ENCODE peak calls at places on chromosomes 7 and 10, in eight cellular contexts. G is mesothelial cell of epicardium, T is cardiac muscle cell, K is WTC11, U is psoas muscle, O is NB4, Z is foreskin keratinocyte, N is coronary artery. M is an unnamed sample.

GRCh38 chr10:86536294-86536861 is 14.8 kb upstream of the WAPL start:
- DNase-seq in G (no peak), T (no peak), K (peak; percentile 61), U (no peak), O (no peak), Z (no peak), N (no peak), M (no peak)

GRCh38 chr10:131653140-131653539 is 247.7 kb upstream of the PPP2R2D start:
- DNase-seq in G (no peak), T (no peak), K (no peak), U (no peak), O (no peak), Z (no peak), N (peak; percentile 45), M (no peak)

GRCh38 chr10:133186416-133187090 is 26.5 kb downstream of the KNDC1 start:
- DNase-seq in G (no peak), T (no peak), K (no peak), U (no peak), O (no peak), Z (no peak), N (no peak), M (no peak)

GRCh38 chr10:129274928-129275474 is 192.0 kb upstream of the MGMT start:
- DNase-seq in G (no peak), T (no peak), K (peak; percentile 77), U (no peak), O (no peak), Z (no peak), N (no peak), M (peak; percentile 19)

GRCh38 chr7:50970092-50970491 is 187.4 kb upstream of the GRB10 start:
- DNase-seq in G (no peak), T (no peak), K (no peak), U (no peak), O (no peak), Z (no peak), N (no peak), M (no peak)

GRCh38 chr10:122311051-122311410 is 39.9 kb downstream of the BTBD16 start:
- DNase-seq in G (no peak), T (no peak), K (no peak), U (no peak), O (no peak), Z (no peak), N (no peak), M (no peak)

GRCh38 chr10:126576336-126576735 is 94.2 kb downstream of the C10orf90 start:
- DNase-seq in G (no peak), T (peak; percentile 36), K (no peak), U (no peak), O (no peak), Z (no peak), N (no peak), M (no peak)

GRCh38 chr10:46520941-46521340 is 35.5 kb downstream of the GPRIN2 start:
- DNase-seq in G (peak; percentile 21), T (peak; percentile 72), K (peak; percentile 11), U (peak; percentile 49), O (no peak), Z (peak; percentile 22), N (no peak), M (no peak)

GRCh38 chr10:132810807-132811700 is 25.1 kb upstream of the NKX6-2 start:
- DNase-seq in G (peak; percentile 19), T (no peak), K (no peak), U (peak; percentile 43), O (no peak), Z (no peak), N (no peak), M (no peak)

GRCh38 chr7:47677664-47678063 is 95.8 kb upstream of the TNS3 start:
- DNase-seq in G (no peak), T (no peak), K (no peak), U (no peak), O (no peak), Z (peak; percentile 26), N (no peak), M (no peak)

GRCh38 chr7:47322731-47323130 is 259.2 kb downstream of the TNS3 start:
- DNase-seq in G (no peak), T (no peak), K (no peak), U (no peak), O (no peak), Z (no peak), N (peak; percentile 62), M (no peak)

GRCh38 chr10:87863102-87863943 is at the start of the genes KLLN and PTEN:
- DNase-seq in G (peak; percentile 80), T (peak; percentile 97), K (peak; percentile 84), U (peak; percentile 95), O (peak; percentile 97), Z (peak; percentile 78), N (peak; percentile 92), M (peak; percentile 87)

GRCh38 chr7:37643876-37644275 is 39.7 kb upstream of the GPR141 start:
- DNase-seq in G (no peak), T (no peak), K (peak; percentile 66), U (no peak), O (peak; percentile 54), Z (no peak), N (no peak), M (no peak)

GRCh38 chr10:124197301-124198148 is 104.1 kb upstream of the CHST15 start:
- DNase-seq in G (no peak), T (no peak), K (no peak), U (no peak), O (no peak), Z (no peak), N (peak; percentile 81), M (no peak)

GRCh38 chr7:120583835-120584586 is 273.9 kb downstream of the TSPAN12 start:
- DNase-seq in G (no peak), T (peak; percentile 81), K (no peak), U (no peak), O (no peak), Z (peak; percentile 78), N (no peak), M (no peak)

GRCh38 chr7:80154656-80155325 is 20.2 kb downstream of the GNAI1 start:
- DNase-seq in G (no peak), T (peak; percentile 70), K (no peak), U (no peak), O (no peak), Z (no peak), N (no peak), M (no peak)

GRCh38 chr10:120005408-120006280 is 113.1 kb downstream of the SEC23IP start:
- DNase-seq in G (no peak), T (peak; percentile 3), K (no peak), U (no peak), O (no peak), Z (no peak), N (no peak), M (no peak)

DNA sequence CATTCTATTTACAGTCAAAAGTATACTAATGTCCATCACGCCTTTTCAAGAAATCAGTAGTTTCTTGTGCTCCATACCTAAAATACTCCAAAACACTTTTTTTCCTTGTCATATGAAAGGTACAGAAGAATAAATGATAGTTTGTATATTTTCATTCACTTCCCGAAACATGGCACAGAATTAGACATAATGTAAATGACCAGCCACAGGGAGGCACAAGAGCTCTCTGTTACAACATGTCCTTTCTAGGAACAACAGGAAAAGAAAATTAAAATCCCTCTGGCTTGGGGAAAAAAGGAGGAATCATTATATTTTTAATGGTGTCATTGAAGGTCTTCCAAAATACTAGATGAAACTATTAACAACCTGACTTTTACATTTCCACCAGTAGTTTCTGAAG is 331.2 kb downstream of the ACTR3B start:
- DNase-seq in G (no peak), T (no peak), K (no peak), U (no peak), O (no peak), Z (no peak), N (no peak), M (no peak)
- TF ChIP-seq CTCF in G (no peak), T (no peak), K (no peak), U (no peak), O (no peak), Z (no peak), N (no peak), M (no peak)

DNA sequence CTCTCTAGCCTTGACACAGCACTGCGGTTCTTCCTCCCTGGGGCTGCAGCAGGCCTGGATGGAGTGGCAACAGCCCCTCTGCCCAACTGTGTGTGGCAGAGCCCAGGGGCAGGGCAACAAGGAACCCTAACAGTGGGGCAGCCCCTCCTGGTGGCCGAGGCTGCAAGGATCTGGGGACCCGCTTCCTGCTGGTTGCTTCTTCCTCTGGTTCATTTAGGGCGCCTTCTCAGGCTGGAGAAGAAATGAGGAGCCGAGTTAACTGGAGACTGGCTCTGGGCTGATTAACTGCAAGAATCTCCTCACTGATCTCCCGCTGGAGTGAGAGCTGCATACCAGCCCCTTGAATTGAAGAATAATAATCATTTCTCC is 80.1 kb upstream of the EMX2 start:
- DNase-seq in G (no peak), T (no peak), K (peak; percentile 42), U (no peak), O (no peak), Z (no peak), N (no peak), M (peak; percentile 18)
- TF ChIP-seq CTCF in G (no peak), T (peak; percentile 23), K (no peak), U (no peak), O (peak; percentile 6), Z (peak; percentile 53), N (no peak), M (no peak)

GRCh38 chr7:55463863-55464262 is 98.7 kb downstream of the LANCL2 start:
- DNase-seq in G (no peak), T (no peak), K (no peak), U (no peak), O (no peak), Z (no peak), N (no peak), M (no peak)
- TF ChIP-seq CTCF in G (no peak), T (no peak), K (no peak), U (no peak), O (no peak), Z (no peak), N (no peak), M (no peak)

GRCh38 chr7:13309535-13309934 is 622.1 kb downstream of the ARL4A start:
- DNase-seq in G (no peak), T (no peak), K (no peak), U (no peak), O (no peak), Z (no peak), N (no peak), M (no peak)
- TF ChIP-seq CTCF in G (no peak), T (no peak), K (no peak), U (no peak), O (no peak), Z (peak; percentile 38), N (no peak), M (no peak)

GRCh38 chr7:20383351-20383750 is 52.7 kb downstream of the ITGB8 start:
- DNase-seq in G (no peak), T (no peak), K (no peak), U (no peak), O (no peak), Z (no peak), N (no peak), M (no peak)
- TF ChIP-seq CTCF in G (no peak), T (no peak), K (no peak), U (no peak), O (no peak), Z (no peak), N (no peak), M (no peak)

DNA sequence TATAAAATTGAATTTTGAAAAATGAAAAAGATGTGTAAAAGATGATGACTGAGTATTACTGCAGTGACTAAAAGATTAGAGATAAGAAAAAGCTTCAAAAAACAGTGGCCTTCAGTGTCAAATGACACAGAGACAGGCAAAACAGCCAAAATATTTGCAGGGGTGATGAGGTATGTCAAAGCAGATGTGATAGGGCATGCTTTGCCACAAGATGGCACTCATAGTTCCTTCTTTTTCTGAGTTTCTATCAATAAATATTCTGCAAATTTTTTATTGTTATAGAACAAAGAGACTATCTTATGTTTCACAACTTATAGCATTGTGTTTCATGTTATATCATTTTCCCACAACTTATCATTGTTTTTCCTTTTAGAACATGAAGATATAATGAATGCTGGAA is 344.1 kb upstream of the HPS1 start:
- DNase-seq in G (no peak), T (peak; percentile 10), K (no peak), U (no peak), O (peak; percentile 34), Z (no peak), N (no peak), M (no peak)
- TF ChIP-seq CTCF in G (peak; percentile 20), T (peak; percentile 32), K (no peak), U (no peak), O (peak; percentile 35), Z (peak; percentile 54), N (no peak), M (peak; percentile 54)

M was measured in endothelial cell.